ENCODE peak calls at places on chromosome X, in nine cellular contexts. J is Panc1; Q is iPS DF 6.9; X is Peyer's patch; O is fibroblast of lung; G is OCI-LY7; K is astrocyte; S is K562; H is CD4-positive, alpha-beta T cell. T is an unnamed sample.

GRCh38 chrX:11105080-11105479 is 6.1 kb upstream of the HCCS start:
- DNase-seq in X (no peak), Q (no peak), K (peak; percentile 56), H (no peak), S (peak; percentile 14), O (peak; percentile 69), J (no peak), G (no peak), T (no peak)

GRCh38 chrX:49037883-49038475 is 5.2 kb downstream of the TFE3 start:
- DNase-seq in K (peak; percentile 29), H (no peak), S (no peak), J (no peak), O (peak; percentile 45), X (no peak), Q (no peak), G (no peak), T (no peak)

GRCh38 chrX:154546354-154547244 is at the start of gene G6PD:
- DNase-seq in Q (no peak), K (no peak), J (no peak), G (peak; percentile 87), H (peak; percentile 77), O (peak; percentile 44), X (peak; percentile 87), S (peak; percentile 96), T (no peak)

GRCh38 chrX:101357166-101357795 is 8.7 kb upstream of the TIMM8A start:
- DNase-seq in X (no peak), Q (no peak), O (no peak), J (no peak), H (no peak), K (no peak), G (peak; percentile 49), S (peak; percentile 7), T (no peak)

GRCh38 chrX:122512561-122513072 is 671.5 kb upstream of the GRIA3 start:
- DNase-seq in J (no peak), G (no peak), Q (no peak), K (peak; percentile 45), O (peak; percentile 56), X (no peak), S (no peak), H (no peak), T (no peak)

GRCh38 chrX:56031409-56031808 is 200.7 kb upstream of the KLF8 start:
- DNase-seq in G (no peak), J (no peak), S (no peak), X (no peak), H (no peak), O (no peak), K (no peak), Q (no peak), T (no peak)

GRCh38 chrX:8849462-8849861 is 48.3 kb upstream of the FAM9A start:
- DNase-seq in X (no peak), H (no peak), O (no peak), K (no peak), Q (no peak), S (no peak), J (no peak), G (no peak), T (no peak)

GRCh38 chrX:87900320-87900908 is 382.8 kb downstream of the KLHL4 start:
- DNase-seq in K (no peak), Q (no peak), O (no peak), J (no peak), S (no peak), H (no peak), G (no peak), X (no peak), T (no peak)

GRCh38 chrX:144586756-144587155 is 660.5 kb upstream of the SPANXN1 start:
- DNase-seq in X (no peak), H (no peak), G (no peak), K (no peak), J (no peak), Q (no peak), S (no peak), O (no peak), T (no peak)

GRCh38 chrX:79601336-79602131 is 234.4 kb upstream of the ITM2A start:
- DNase-seq in K (no peak), O (no peak), J (no peak), X (no peak), S (no peak), G (no peak), Q (no peak), H (no peak), T (no peak)

GRCh38 chrX:153966283-153966688 is 5.3 kb downstream of the HCFC1 start:
- DNase-seq in H (no peak), S (no peak), X (no peak), J (no peak), K (peak; percentile 46), Q (no peak), G (no peak), O (peak; percentile 69), T (no peak)

GRCh38 chrX:77087529-77088169 is 359.5 kb upstream of the FGF16 start:
- DNase-seq in S (no peak), G (no peak), O (peak; percentile 26), K (peak; percentile 12), Q (no peak), H (no peak), J (no peak), X (no peak), T (no peak)

GRCh38 chrX:128458888-128459287 is 406.7 kb upstream of the ACTRT1 start:
- DNase-seq in H (no peak), K (peak; percentile 57), O (peak; percentile 66), G (no peak), J (no peak), S (no peak), X (no peak), Q (no peak), T (no peak)

GRCh38 chrX:45505214-45505613 is 304.5 kb upstream of the DIPK2B start:
- DNase-seq in H (no peak), J (no peak), O (peak; percentile 74), K (peak; percentile 61), S (no peak), G (no peak), Q (no peak), X (no peak), T (no peak)

GRCh38 chrX:17500145-17500579 is 125.2 kb downstream of the NHS start:
- DNase-seq in G (no peak), Q (no peak), J (no peak), H (no peak), O (peak; percentile 88), K (peak; percentile 89), S (no peak), X (no peak), T (no peak)

DNA sequence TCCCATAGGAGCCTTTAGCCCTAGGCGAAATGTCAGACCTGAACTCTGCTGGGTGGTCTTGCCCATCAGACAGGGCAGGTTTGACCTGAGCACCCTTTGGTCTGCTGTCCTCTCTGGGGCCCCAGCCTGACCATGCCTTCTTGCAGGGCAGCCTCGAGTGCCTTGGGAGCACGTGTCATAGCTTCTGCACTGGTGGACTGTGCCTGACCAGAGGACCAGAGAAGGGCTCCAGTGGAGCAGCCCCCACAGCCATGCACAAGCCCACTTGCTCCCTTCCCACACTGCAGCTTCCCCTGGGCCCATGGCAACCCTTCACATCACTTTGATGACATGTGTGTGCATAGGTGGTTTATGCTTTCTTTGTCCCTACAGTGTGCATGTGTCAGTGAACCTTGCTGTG is 394.0 kb downstream of the TEX13C start:
- DNase-seq in X (no peak), G (no peak), O (no peak), J (no peak), S (no peak), Q (no peak), H (no peak), K (no peak), T (no peak)
- H3K9me3 ChIP-seq in X (no peaks in the 10 kb centered on the region), G (no peaks in the 10 kb centered on the region), O (no peaks in the 10 kb centered on the region), J (no peaks in the 10 kb centered on the region), S (no peaks in the 10 kb centered on the region), Q (no peaks in the 10 kb centered on the region), H (no peaks in the 10 kb centered on the region), K (no peaks in the 10 kb centered on the region), T (no peaks in the 10 kb centered on the region)

GRCh38 chrX:135892781-135893180 is 463 bp downstream of the CT45A10 start:
- DNase-seq in H (no peak), X (no peak), O (no peak), J (no peak), G (no peak), Q (no peak), S (peak; percentile 27), K (no peak), T (no peak)
- H3K9me3 ChIP-seq in H (no peaks in the 10 kb centered on the region), X (no peaks in the 10 kb centered on the region), O (no peaks in the 10 kb centered on the region), J (no peaks in the 10 kb centered on the region), G (no peaks in the 10 kb centered on the region), Q (no peaks in the 10 kb centered on the region), S (peaks cover 9% of the 10 kb centered on the region), K (no peaks in the 10 kb centered on the region), T (no peaks in the 10 kb centered on the region)

GRCh38 chrX:39591099-39591498 is 506.7 kb downstream of the BCOR start:
- DNase-seq in G (no peak), Q (no peak), X (no peak), J (no peak), H (no peak), O (no peak), S (no peak), K (no peak), T (no peak)
- H3K9me3 ChIP-seq in G (no peaks in the 10 kb centered on the region), Q (no peaks in the 10 kb centered on the region), X (no peaks in the 10 kb centered on the region), J (no peaks in the 10 kb centered on the region), H (no peaks in the 10 kb centered on the region), O (no peaks in the 10 kb centered on the region), S (no peaks in the 10 kb centered on the region), K (no peaks in the 10 kb centered on the region), T (no peaks in the 10 kb centered on the region)

GRCh38 chrX:148337873-148338272 is 162.5 kb upstream of the AFF2 start:
- DNase-seq in O (no peak), H (no peak), J (no peak), K (no peak), G (no peak), Q (no peak), X (no peak), S (no peak), T (no peak)

GRCh38 chrX:148333989-148334388 is 166.4 kb upstream of the AFF2 start:
- DNase-seq in G (peak; percentile 61), Q (no peak), J (no peak), H (peak; percentile 10), S (no peak), X (no peak), O (no peak), K (no peak), T (no peak)
- H3K9me3 ChIP-seq in G (no peaks in the 10 kb centered on the region), Q (no peaks in the 10 kb centered on the region), J (no peaks in the 10 kb centered on the region), H (no peaks in the 10 kb centered on the region), S (no peaks in the 10 kb centered on the region), X (no peaks in the 10 kb centered on the region), O (no peaks in the 10 kb centered on the region), K (no peaks in the 10 kb centered on the region), T (no peaks in the 10 kb centered on the region)

DNA sequence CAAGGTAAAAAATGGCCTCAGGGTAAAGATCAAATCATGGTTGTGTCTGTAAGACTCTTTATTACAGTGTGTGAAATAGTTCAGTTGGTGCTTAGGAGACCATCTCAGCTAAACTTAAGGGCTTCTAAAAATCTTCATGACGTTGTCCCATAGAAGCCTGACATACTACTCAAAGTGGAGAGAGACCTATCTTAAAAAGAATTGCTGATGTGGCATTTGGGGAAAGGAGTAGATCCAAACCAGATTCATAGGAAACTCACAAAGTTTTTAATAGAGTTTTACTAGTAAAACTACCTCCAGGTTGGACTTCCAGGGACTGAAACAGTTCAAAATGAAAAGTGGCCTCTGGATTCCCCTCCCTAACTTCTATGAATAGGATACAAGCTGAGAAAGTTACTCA is 81.6 kb downstream of the ZNF81 start:
- DNase-seq in X (no peak), J (no peak), S (no peak), Q (no peak), G (no peak), H (no peak), O (no peak), K (no peak), T (no peak)
- H3K9me3 ChIP-seq in X (no peaks in the 10 kb centered on the region), J (peaks cover 34% of the 10 kb centered on the region), S (peaks cover 1% of the 10 kb centered on the region), Q (no peaks in the 10 kb centered on the region), G (peaks cover 17% of the 10 kb centered on the region), H (peaks cover 46% of the 10 kb centered on the region), O (no peaks in the 10 kb centered on the region), K (peaks cover 8% of the 10 kb centered on the region), T (peaks cover 21% of the 10 kb centered on the region)

T was measured in mucosa of descending colon.